ENCODE peak calls at places on chromosome 19, in seven cellular contexts. A, F, T, K, W, M and N are unnamed samples.

GRCh38 chr19:15563931-15564330 is 51.1 kb upstream of the CYP4F8 start:
- DNase-seq in W (no peak), A (no peak), T (no peak), M (no peak), K (no peak), F (no peak), N (no peak)

GRCh38 chr19:49939721-49940481 is 10.6 kb upstream of the NUP62 start:
- DNase-seq in A (no peak), F (no peak), T (no peak), M (no peak), K (no peak), W (no peak), N (no peak)

GRCh38 chr19:18097993-18098890 is 664 bp downstream of the MAST3 start:
- DNase-seq in A (no peak), T (no peak), F (no peak), W (no peak), M (no peak), K (no peak), N (no peak)

GRCh38 chr19:1445185-1445931 is 4.6 kb upstream of the APC2 start:
- DNase-seq in A (peak; percentile 35), F (peak; percentile 75), M (peak; percentile 47), W (peak; percentile 65), K (peak; percentile 95), T (peak; percentile 80), N (peak; percentile 67)

GRCh38 chr19:45492627-45493470 is 4.0 kb downstream of the RTN2 start:
- DNase-seq in K (peak; percentile 89), F (peak; percentile 94), T (no peak), W (peak; percentile 91), M (peak; percentile 63), A (peak; percentile 80), N (peak; percentile 90)

GRCh38 chr19:18433735-18434398 is 4.1 kb downstream of the ISYNA1 start:
- DNase-seq in M (no peak), W (peak; percentile 74), T (no peak), F (peak; percentile 89), A (no peak), K (peak; percentile 82), N (no peak)

GRCh38 chr19:46919324-46919723 is 58.5 kb downstream of the ARHGAP35 start:
- DNase-seq in T (no peak), M (no peak), A (peak; percentile 75), W (no peak), K (no peak), F (no peak), N (peak; percentile 46)

GRCh38 chr19:28319208-28319607 is 893.7 kb downstream of the UQCRFS1 start:
- DNase-seq in K (no peak), M (no peak), T (no peak), F (no peak), W (no peak), A (no peak), N (no peak)

GRCh38 chr19:57560049-57560491 is 407 bp upstream of the ZNF550 start:
- DNase-seq in M (peak; percentile 88), F (no peak), A (peak; percentile 76), T (no peak), W (no peak), K (no peak), N (no peak)

GRCh38 chr19:13055213-13056051 is 47.2 kb downstream of the LYL1 start:
- DNase-seq in W (peak; percentile 76), T (no peak), F (peak; percentile 67), M (no peak), K (peak; percentile 80), A (peak; percentile 89), N (peak; percentile 77)

GRCh38 chr19:43464089-43464775 is 1.2 kb downstream of the LYPD3 start:
- DNase-seq in A (no peak), K (peak; percentile 88), W (no peak), M (no peak), F (no peak), T (no peak), N (no peak)

GRCh38 chr19:13844130-13844631 is 32.8 kb upstream of the NANOS3 start:
- DNase-seq in A (no peak), M (no peak), F (no peak), T (no peak), K (peak; percentile 53), W (no peak), N (no peak)

DNA sequence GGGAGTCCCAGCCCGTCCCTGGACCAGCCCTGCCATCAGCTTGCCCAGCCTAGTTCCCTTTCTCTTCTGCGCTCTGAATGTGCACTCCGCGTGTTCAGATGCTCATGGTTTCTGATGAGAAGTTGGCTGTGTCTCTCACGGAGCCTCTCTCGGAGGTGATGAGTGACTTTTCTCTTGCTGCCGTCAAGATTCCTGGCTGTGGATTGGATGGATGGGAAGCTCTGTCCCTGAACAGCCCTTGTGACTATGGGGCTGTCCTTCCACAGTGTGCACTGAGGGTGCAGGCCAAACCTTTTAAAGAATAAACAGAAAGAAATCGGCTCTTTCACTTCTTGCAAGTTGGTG is 24.4 kb downstream of the WTIP start:
- DNase-seq in T (no peak), M (no peak), F (no peak), W (no peak), K (no peak), A (no peak), N (no peak)
- H2BK120ac ChIP-seq in T (no peak overlapping the region), M (no peak overlapping the region), F (no peak overlapping the region), W (no peak overlapping the region), K (no peak overlapping the region), A (no peak overlapping the region), N (no peak overlapping the region)

GRCh38 chr19:52190679-52191293 is 934 bp downstream of the PPP2R1A start:
- DNase-seq in T (peak; percentile 27), F (no peak), W (peak; percentile 41), M (peak; percentile 30), K (peak; percentile 45), A (peak; percentile 46), N (peak; percentile 56)
- H3K4me2 ChIP-seq in T (peak overlapping the region; percentile 58), F (peak overlapping the region; percentile 79), W (peak overlapping the region; percentile 35), M (peak overlapping the region; percentile 86), K (peak overlapping the region; percentile 95), A (peak overlapping the region; percentile 97), N (peak overlapping the region; percentile 42)

GRCh38 chr19:35582760-35583159 is 3.2 kb upstream of the PMIS2 start:
- DNase-seq in T (no peak), K (no peak), W (no peak), M (no peak), F (no peak), A (no peak), N (no peak)
- H2BK120ac ChIP-seq in T (no peak overlapping the region), K (no peak overlapping the region), W (no peak overlapping the region), M (no peak overlapping the region), F (no peak overlapping the region), A (no peak overlapping the region), N (no peak overlapping the region)

GRCh38 chr19:16891696-16892382 is 3.0 kb downstream of the F2RL3 start:
- DNase-seq in T (no peak), A (no peak), W (no peak), K (no peak), F (no peak), M (no peak), N (no peak)
- H3K4me2 ChIP-seq in T (no peak overlapping the region), A (no peak overlapping the region), W (no peak overlapping the region), K (no peak overlapping the region), F (no peak overlapping the region), M (no peak overlapping the region), N (no peak overlapping the region)

GRCh38 chr19:29662278-29662603 is 3.0 kb upstream of the PLEKHF1 start:
- DNase-seq in M (no peak), W (no peak), K (no peak), T (no peak), F (no peak), A (no peak), N (no peak)

GRCh38 chr19:29664753-29665214 is 477 bp upstream of the PLEKHF1 start:
- DNase-seq in A (no peak), M (no peak), W (no peak), F (no peak), K (no peak), T (no peak), N (no peak)

GRCh38 chr19:29660835-29661234 is 4.4 kb upstream of the PLEKHF1 start:
- DNase-seq in W (no peak), T (no peak), M (no peak), A (no peak), F (no peak), K (no peak), N (peak; percentile 9)

GRCh38 chr19:29663861-29664752 is 1.2 kb upstream of the PLEKHF1 start:
- DNase-seq in W (peak; percentile 42), F (no peak), A (peak; percentile 33), K (no peak), M (peak; percentile 90), T (no peak), N (peak; percentile 31)

GRCh38 chr19:29662604-29663404 is 2.5 kb upstream of the PLEKHF1 start:
- DNase-seq in M (peak; percentile 68), W (peak; percentile 23), T (no peak), K (no peak), F (no peak), A (peak; percentile 94), N (peak; percentile 95)
- H2BK120ac ChIP-seq in M (peak overlapping the region; percentile 56), W (no peak overlapping the region), T (no peak overlapping the region), K (no peak overlapping the region), F (no peak overlapping the region), A (peak overlapping the region; percentile 97), N (peak overlapping the region; percentile 65)